ENCODE peak calls at places on chromosome 21, in ten cellular contexts. I, M, B, O, Z, F, A, U, E and S are unnamed samples.

GRCh38 chr21:34363733-34364132 is at the start of gene KCNE2:
- DNase-seq in I (no peak), M (no peak), B (no peak), O (no peak), Z (no peak), F (no peak), A (no peak), U (no peak), E (no peak), S (no peak)

GRCh38 chr21:46667735-46668380 is 32.4 kb downstream of the PRMT2 start:
- DNase-seq in I (no peak), M (no peak), B (no peak), O (no peak), Z (no peak), F (peak; percentile 39), A (peak; percentile 27), U (peak; percentile 41), E (peak; percentile 8), S (peak; percentile 48)

GRCh38 chr21:33042812-33043211 is 17.1 kb downstream of the OLIG2 start:
- DNase-seq in I (no peak), M (no peak), B (no peak), O (peak; percentile 81), Z (no peak), F (peak; percentile 93), A (peak; percentile 93), U (no peak), E (no peak), S (peak; percentile 24)

GRCh38 chr21:41501919-41502318 is 6.0 kb downstream of the TMPRSS2 start:
- DNase-seq in I (no peak), M (no peak), B (no peak), O (no peak), Z (no peak), F (no peak), A (peak; percentile 35), U (no peak), E (no peak), S (no peak)

GRCh38 chr21:31660134-31660565 is 657 bp downstream of the SOD1 start:
- DNase-seq in I (no peak), M (peak; percentile 24), B (no peak), O (no peak), Z (no peak), F (peak; percentile 30), A (no peak), U (peak; percentile 61), E (peak; percentile 36), S (peak; percentile 29)

GRCh38 chr21:17613242-17613676 is 558 bp upstream of the BTG3 start:
- DNase-seq in I (no peak), M (peak; percentile 2), B (peak; percentile 3), O (no peak), Z (no peak), F (peak; percentile 32), A (peak; percentile 10), U (peak; percentile 42), E (no peak), S (peak; percentile 0)

GRCh38 chr21:36471254-36471723 is 8.6 kb downstream of the CLDN14 start:
- DNase-seq in I (no peak), M (no peak), B (no peak), O (peak; percentile 46), Z (no peak), F (no peak), A (peak; percentile 38), U (peak; percentile 47), E (no peak), S (peak; percentile 9)

GRCh38 chr21:15241997-15242767 is 177.4 kb upstream of the NRIP1 start:
- DNase-seq in I (no peak), M (no peak), B (no peak), O (no peak), Z (no peak), F (no peak), A (no peak), U (no peak), E (no peak), S (no peak)

GRCh38 chr21:37908691-37909090 is 7.6 kb downstream of the KCNJ6 start:
- DNase-seq in I (no peak), M (no peak), B (no peak), O (no peak), Z (no peak), F (no peak), A (no peak), U (no peak), E (no peak), S (no peak)

GRCh38 chr21:38797470-38797869 is 8.3 kb upstream of the ETS2 start:
- DNase-seq in I (no peak), M (peak; percentile 33), B (no peak), O (no peak), Z (no peak), F (no peak), A (no peak), U (peak; percentile 87), E (no peak), S (peak; percentile 59)

GRCh38 chr21:29678616-29679015 is 261.2 kb downstream of the GRIK1 start:
- DNase-seq in I (no peak), M (no peak), B (no peak), O (no peak), Z (no peak), F (peak; percentile 8), A (peak; percentile 41), U (no peak), E (no peak), S (no peak)

GRCh38 chr21:25999935-26000582 is 170.5 kb downstream of the APP start:
- DNase-seq in I (no peak), M (no peak), B (no peak), O (no peak), Z (peak; percentile 27), F (no peak), A (no peak), U (no peak), E (no peak), S (no peak)

GRCh38 chr21:36703626-36704280 is 4.8 kb downstream of the SIM2 start:
- DNase-seq in I (no peak), M (no peak), B (no peak), O (no peak), Z (no peak), F (no peak), A (no peak), U (no peak), E (no peak), S (no peak)

GRCh38 chr21:29181799-29182470 is 51.5 kb downstream of the MAP3K7CL start:
- DNase-seq in I (no peak), M (no peak), B (no peak), O (peak; percentile 77), Z (no peak), F (peak; percentile 95), A (peak; percentile 88), U (peak; percentile 79), E (no peak), S (no peak)

GRCh38 chr21:30434033-30434631 is 4.1 kb downstream of the KRTAP13-4 start:
- DNase-seq in I (no peak), M (peak; percentile 16), B (no peak), O (peak; percentile 11), Z (no peak), F (peak; percentile 0), A (peak; percentile 40), U (peak; percentile 48), E (no peak), S (peak; percentile 21)

GRCh38 chr21:32826317-32827167 is 55.0 kb upstream of the PAXBP1 start:
- DNase-seq in I (peak; percentile 37), M (peak; percentile 35), B (peak; percentile 28), O (no peak), Z (peak; percentile 15), F (peak; percentile 72), A (peak; percentile 74), U (peak; percentile 76), E (peak; percentile 53), S (peak; percentile 48)